ENCODE peak calls at places on chromosomes 13 and 19, in six cellular contexts. N, I, P, C, R and K are unnamed samples.
A peak's percentile ranks its signal among the peaks of the same experiment; 100 is the strongest.

GRCh38 chr13:38888309-38888708 is 102.3 kb downstream of the STOML3 start:
- DNase-seq in N (peak; percentile 73), I (no peak), P (peak; percentile 46), C (peak; percentile 46), R (no peak), K (no peak)

GRCh38 chr13:75724742-75725504 is 88.8 kb downstream of the LMO7 start:
- DNase-seq in N (no peak), I (no peak), P (peak; percentile 17), C (no peak), R (no peak), K (no peak)

GRCh38 chr19:18202759-18203407 is 959 bp downstream of the RAB3A start:
- DNase-seq in N (no peak), I (no peak), P (no peak), C (peak; percentile 11), R (no peak), K (peak; percentile 14)

GRCh38 chr19:35211545-35212230 is 16.9 kb downstream of the FAM187B start:
- DNase-seq in N (no peak), I (no peak), P (no peak), C (no peak), R (peak; percentile 72), K (no peak)

GRCh38 chr19:55424518-55424917 is 16.9 kb upstream of the UBE2S start:
- DNase-seq in N (no peak), I (no peak), P (no peak), C (no peak), R (no peak), K (no peak)

GRCh38 chr13:29849071-29849541 is 1.3 kb downstream of the UBL3 start:
- DNase-seq in N (peak; percentile 32), I (no peak), P (peak; percentile 46), C (peak; percentile 18), R (no peak), K (no peak)

GRCh38 chr19:1173160-1173844 is 766 bp downstream of the SBNO2 start:
- DNase-seq in N (no peak), I (no peak), P (no peak), C (peak; percentile 27), R (no peak), K (no peak)

GRCh38 chr19:41705393-41706174 is 2.8 kb upstream of the CEACAM5 start:
- DNase-seq in N (peak; percentile 1), I (peak; percentile 45), P (peak; percentile 20), C (peak; percentile 8), R (no peak), K (no peak)

GRCh38 chr13:47459512-47459911 is 541.6 kb downstream of the SUCLA2 start:
- DNase-seq in N (no peak), I (no peak), P (peak; percentile 43), C (peak; percentile 12), R (no peak), K (no peak)

GRCh38 chr13:80707000-80707983 is 366.4 kb upstream of the SPRY2 start:
- DNase-seq in N (no peak), I (no peak), P (no peak), C (no peak), R (no peak), K (no peak)